ENCODE peak calls at places on chromosomes 5 and 9, in five cellular contexts. T is mesenchymal stem cell, R is H9, B is IMR-90, J is H1. Z is an unnamed sample.

GRCh38 chr5:170633235-170634041 is 129.6 kb downstream of the KCNIP1 start:
- DNase-seq in T (peak), R (peak), B (peak), J (no peak), Z (peak)

GRCh38 chr5:92729088-92729487 is 851.9 kb downstream of the NR2F1-AS1 start:
- DNase-seq in T (no peak), R (no peak), B (no peak), J (no peak), Z (no peak)

GRCh38 chr5:138274189-138274853 is at the start of gene GFRA3:
- DNase-seq in T (peak), R (peak), B (no peak), J (peak), Z (no peak)

GRCh38 chr5:39283231-39283818 is 64.0 kb upstream of the FYB1 start:
- DNase-seq in T (peak), R (peak), B (peak), J (peak), Z (peak)

GRCh38 chr5:963673-964531 is 44.7 kb upstream of the NKD2 start:
- DNase-seq in T (peak), R (no peak), B (peak), J (no peak), Z (no peak)

GRCh38 chr5:1332461-1333001 is 12.4 kb downstream of the CLPTM1L start:
- DNase-seq in T (no peak), R (no peak), B (no peak), J (no peak), Z (peak)

GRCh38 chr9:75148551-75148950 is 60.2 kb downstream of the OSTF1 start:
- DNase-seq in T (peak), R (no peak), B (peak), J (no peak), Z (no peak)

GRCh38 chr9:77177894-77178794 is 810 bp downstream of the VPS13A start:
- DNase-seq in T (peak), R (peak), B (peak), J (peak), Z (peak)

GRCh38 chr5:142680605-142681259 is 5.2 kb downstream of the FGF1 start:
- DNase-seq in T (peak), R (no peak), B (peak), J (no peak), Z (peak)

GRCh38 chr5:81633471-81633870 is 117.4 kb downstream of the SSBP2 start:
- DNase-seq in T (no peak), R (no peak), B (no peak), J (no peak), Z (no peak)

GRCh38 chr9:127142931-127143464 is 20.6 kb upstream of the ANGPTL2 start:
- DNase-seq in T (no peak), R (no peak), B (no peak), J (no peak), Z (no peak)

GRCh38 chr9:90340421-90340820 is 302.2 kb downstream of the DIRAS2 start:
- DNase-seq in T (peak), R (no peak), B (peak), J (no peak), Z (no peak)

GRCh38 chr9:130791279-130791894 is 43.7 kb upstream of the ABL1 start:
- DNase-seq in T (no peak), R (no peak), B (no peak), J (no peak), Z (no peak)

GRCh38 chr5:5560016-5560415 is 137.5 kb downstream of the ICE1 start:
- DNase-seq in T (no peak), R (no peak), B (no peak), J (no peak), Z (no peak)

GRCh38 chr9:93052791-93053540 is 5.5 kb upstream of the SUSD3 start:
- DNase-seq in T (no peak), R (peak), B (no peak), J (peak), Z (no peak)

GRCh38 chr9:21810881-21811280 is 8.4 kb downstream of the MTAP start:
- DNase-seq in T (no peak), R (no peak), B (no peak), J (no peak), Z (no peak)

GRCh38 chr9:91308144-91308543 is 53.6 kb downstream of the AUH start:
- DNase-seq in T (no peak), R (no peak), B (no peak), J (no peak), Z (no peak)

GRCh38 chr5:98602534-98603112 is 170.8 kb upstream of the RGMB start:
- DNase-seq in T (no peak), R (no peak), B (no peak), J (no peak), Z (no peak)

GRCh38 chr5:172284275-172284971 is 859 bp upstream of the UBTD2 start:
- DNase-seq in T (no peak), R (no peak), B (no peak), J (peak), Z (peak)

GRCh38 chr5:172110921-172111873 is 76.8 kb downstream of the STK10 start:
- DNase-seq in T (peak), R (peak), B (peak), J (no peak), Z (peak)

GRCh38 chr5:178237431-178238312 is 5.1 kb upstream of the PHYKPL start:
- DNase-seq in T (no peak), R (no peak), B (peak), J (no peak), Z (no peak)

GRCh38 chr5:65203746-65204145 is 278.0 kb downstream of the ADAMTS6 start:
- DNase-seq in T (peak), R (no peak), B (peak), J (no peak), Z (peak)

GRCh38 chr5:10288600-10289213 is 19.0 kb downstream of the CMBL start:
- DNase-seq in T (no peak), R (no peak), B (no peak), J (no peak), Z (no peak)

GRCh38 chr9:117160254-117160653 is 254.6 kb downstream of the ASTN2 start:
- DNase-seq in T (peak), R (no peak), B (no peak), J (no peak), Z (no peak)

GRCh38 chr9:125561497-125562148 is 145.4 kb downstream of the MAPKAP1 start:
- DNase-seq in T (no peak), R (no peak), B (no peak), J (no peak), Z (no peak)

GRCh38 chr9:89606567-89607311 is 1.9 kb downstream of the GADD45G start:
- DNase-seq in T (peak), R (peak), B (peak), J (no peak), Z (peak)

GRCh38 chr5:138354926-138355378 is 2.5 kb downstream of the KDM3B start:
- DNase-seq in T (peak), R (peak), B (peak), J (no peak), Z (peak)

GRCh38 chr5:36724429-36725332 is 118.3 kb downstream of the SLC1A3 start:
- DNase-seq in T (no peak), R (peak), B (no peak), J (no peak), Z (peak)

GRCh38 chr9:112849363-112849922 is 41.2 kb downstream of the SLC46A2 start:
- DNase-seq in T (no peak), R (no peak), B (no peak), J (no peak), Z (no peak)

GRCh38 chr9:70110194-70111041 is 66.8 kb downstream of the MAMDC2 start:
- DNase-seq in T (peak), R (no peak), B (peak), J (no peak), Z (no peak)

GRCh38 chr5:39422036-39422606 is 2.7 kb downstream of the DAB2 start:
- DNase-seq in T (no peak), R (no peak), B (no peak), J (no peak), Z (no peak)

GRCh38 chr5:132825165-132825823 is 5.2 kb downstream of the SHROOM1 start:
- DNase-seq in T (no peak), R (peak), B (no peak), J (peak), Z (no peak)

GRCh38 chr5:82058710-82059109 is 86.9 kb downstream of the ATG10 start:
- DNase-seq in T (no peak), R (no peak), B (peak), J (no peak), Z (no peak)

GRCh38 chr5:38655691-38656090 is 99.2 kb upstream of the LIFR start:
- DNase-seq in T (no peak), R (no peak), B (no peak), J (no peak), Z (no peak)

GRCh38 chr9:137078701-137079400 is 1.5 kb downstream of the UAP1L1 start:
- DNase-seq in T (peak), R (peak), B (no peak), J (peak), Z (peak)

GRCh38 chr9:137075275-137075775 is 2.0 kb upstream of the UAP1L1 start:
- DNase-seq in T (no peak), R (peak), B (no peak), J (no peak), Z (no peak)

GRCh38 chr9:137076636-137077009 is 694 bp upstream of the UAP1L1 start:
- DNase-seq in T (no peak), R (peak), B (no peak), J (no peak), Z (no peak)

GRCh38 chr9:137077758-137078693 is 709 bp downstream of the UAP1L1 start:
- DNase-seq in T (peak), R (no peak), B (no peak), J (no peak), Z (no peak)

GRCh38 chr9:137077010-137077747 is at the start of gene UAP1L1:
- DNase-seq in T (peak), R (peak), B (peak), J (peak), Z (peak)
- H3K14ac ChIP-seq in T (peak), R (no peak), B (peak), J (no peak), Z (no peak)

DNA sequence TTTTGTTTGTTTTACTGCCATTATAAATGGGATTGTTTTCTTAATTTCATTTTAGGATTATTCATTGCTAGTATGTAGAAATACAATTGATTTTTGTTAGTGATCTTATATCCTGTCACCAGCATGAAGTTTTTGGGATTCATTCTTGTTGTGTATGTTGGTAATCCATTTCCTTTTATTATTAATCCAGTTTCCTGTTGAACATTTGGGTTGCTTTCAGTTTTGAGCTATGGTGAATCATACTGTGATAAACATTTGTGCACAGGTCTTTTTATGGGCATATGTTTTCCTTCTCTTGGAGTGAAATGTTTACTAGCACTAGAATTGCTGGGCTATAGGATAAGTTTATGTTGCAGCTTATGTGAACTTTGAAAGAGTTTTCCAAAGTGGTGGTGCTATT is 69.6 kb downstream of the MAN2A1 start:
- DNase-seq in T (peak), R (no peak), B (peak), J (no peak), Z (no peak)
- H3K27ac ChIP-seq in T (peak), R (no peak), B (peak), J (no peak), Z (no peak)

GRCh38 chr9:136615631-136616306 is 46.9 kb upstream of the EGFL7 start:
- DNase-seq in T (no peak), R (no peak), B (peak), J (no peak), Z (no peak)
- H3K14ac ChIP-seq in T (peak), R (no peak), B (no peak), J (no peak), Z (peak)

GRCh38 chr9:108551030-108551964 is 304.5 kb downstream of the ACTL7B start:
- DNase-seq in T (peak), R (no peak), B (peak), J (no peak), Z (peak)

GRCh38 chr9:108553111-108553635 is 302.6 kb downstream of the ACTL7B start:
- DNase-seq in T (no peak), R (no peak), B (no peak), J (no peak), Z (no peak)

GRCh38 chr9:108549184-108549583 is 306.6 kb downstream of the ACTL7B start:
- DNase-seq in T (peak), R (no peak), B (peak), J (no peak), Z (peak)

GRCh38 chr9:108550111-108550510 is 305.7 kb downstream of the ACTL7B start:
- DNase-seq in T (peak), R (no peak), B (no peak), J (no peak), Z (no peak)

DNA sequence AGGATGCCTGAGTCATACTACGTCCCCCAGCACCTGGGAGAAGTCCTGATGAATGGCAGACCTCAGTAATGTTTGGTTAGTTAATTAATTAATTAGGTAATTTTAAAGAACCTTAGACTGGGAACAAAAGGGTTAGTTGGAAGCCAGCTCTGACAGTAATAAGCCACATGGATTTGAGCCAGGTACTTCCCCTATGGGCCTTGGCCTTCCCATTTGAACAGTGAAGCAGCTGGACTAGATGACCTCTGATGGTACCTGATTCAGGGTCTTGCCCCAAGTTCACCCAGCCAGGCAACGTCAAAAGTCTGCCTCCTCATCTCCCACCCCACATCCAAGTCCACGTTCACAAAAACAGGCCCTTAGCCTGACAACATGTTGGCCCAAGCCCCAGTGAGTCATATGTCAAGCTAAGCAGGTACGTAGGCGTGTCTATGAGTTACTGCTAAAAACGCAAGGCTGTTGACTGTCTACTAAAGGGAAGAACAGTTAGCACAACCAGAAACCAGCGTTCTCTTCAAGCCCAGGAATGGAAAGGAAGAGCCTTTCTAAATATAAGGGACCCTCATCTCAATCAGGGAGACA is 303.2 kb downstream of the ACTL7B start:
- DNase-seq in T (no peak), R (no peak), B (peak), J (no peak), Z (peak)
- H3K27ac ChIP-seq in T (no peak), R (no peak), B (no peak), J (no peak), Z (no peak)

GRCh38 chr5:3103241-3103855 is 351.9 kb upstream of the IRX2 start:
- DNase-seq in T (no peak), R (peak), B (no peak), J (no peak), Z (no peak)

GRCh38 chr5:3102531-3102930 is 351.1 kb upstream of the IRX2 start:
- DNase-seq in T (no peak), R (no peak), B (no peak), J (no peak), Z (no peak)

GRCh38 chr5:3099954-3100353 is 348.5 kb upstream of the IRX2 start:
- DNase-seq in T (no peak), R (no peak), B (no peak), J (no peak), Z (no peak)

GRCh38 chr5:3100921-3101551 is 349.6 kb upstream of the IRX2 start:
- DNase-seq in T (no peak), R (peak), B (no peak), J (no peak), Z (no peak)

GRCh38 chr5:3101561-3101960 is 350.1 kb upstream of the IRX2 start:
- DNase-seq in T (no peak), R (peak), B (no peak), J (no peak), Z (no peak)
- H3K14ac ChIP-seq in T (no peak), R (peak), B (no peak), J (no peak), Z (no peak)

GRCh38 chr5:122323132-122323548 is 11.1 kb downstream of the SNCAIP start:
- DNase-seq in T (peak), R (no peak), B (peak), J (no peak), Z (no peak)
- H3K27ac ChIP-seq in T (no peak), R (no peak), B (no peak), J (no peak), Z (no peak)